ENCODE peak calls at places on chromosomes 4 and X, in ten cellular contexts. F, N, X, D, A, W, L, H, R and J are unnamed samples. For H3K9me3, the result is how much of the 10 kb centered on the place peaks cover.

GRCh38 chr4:3250956-3251690 is 2.2 kb downstream of the MSANTD1 start:
- DNase-seq in A (peak), D (no peak), N (no peak), L (no peak), F (peak), H (peak), W (no peak), X (no peak), R (no peak), J (no peak)

GRCh38 chr4:5774416-5775056 is 63.5 kb downstream of the EVC start:
- DNase-seq in A (no peak), R (no peak), L (peak), H (no peak), N (no peak), W (no peak), F (no peak), D (no peak), X (peak), J (no peak)

GRCh38 chrX:6223516-6223915 is 5.2 kb downstream of the NLGN4X start:
- DNase-seq in D (no peak), L (no peak), A (no peak), R (no peak), X (no peak), F (no peak), H (no peak), W (no peak), N (no peak), J (no peak)

GRCh38 chr4:147842573-147842972 is 110.7 kb downstream of the ARHGAP10 start:
- DNase-seq in W (no peak), H (no peak), N (no peak), R (no peak), X (no peak), A (no peak), L (no peak), D (peak), F (no peak), J (no peak)

GRCh38 chrX:72276478-72276953 is 532 bp downstream of the RPS4X start:
- DNase-seq in H (no peak), F (peak), X (no peak), D (no peak), L (no peak), W (no peak), R (no peak), N (no peak), A (peak), J (no peak)

GRCh38 chr4:166078956-166079355 is 205.9 kb downstream of the TLL1 start:
- DNase-seq in W (no peak), N (peak), H (no peak), R (no peak), L (no peak), F (no peak), A (no peak), X (no peak), D (peak), J (no peak)

GRCh38 chrX:150238656-150239382 is 124.3 kb upstream of the MAMLD1 start:
- DNase-seq in L (no peak), X (peak), F (no peak), H (no peak), A (no peak), R (no peak), W (no peak), N (no peak), D (no peak), J (no peak)

GRCh38 chr4:5992171-5993062 is 25.8 kb downstream of the C4orf50 start:
- DNase-seq in D (no peak), W (no peak), R (no peak), N (no peak), L (no peak), F (no peak), A (peak), H (no peak), X (no peak), J (peak)

GRCh38 chr4:5783486-5783885 is 72.5 kb downstream of the EVC start:
- DNase-seq in N (no peak), L (no peak), H (no peak), A (no peak), W (no peak), F (no peak), R (no peak), X (peak), D (no peak), J (no peak)

GRCh38 chrX:16592194-16592770 is 57.7 kb upstream of the S100G start:
- DNase-seq in F (no peak), R (no peak), H (no peak), N (no peak), X (no peak), A (no peak), D (no peak), W (no peak), L (no peak), J (no peak)

GRCh38 chr4:41692717-41693345 is 55.7 kb downstream of the PHOX2B start:
- DNase-seq in H (no peak), L (peak), D (peak), R (no peak), F (peak), A (peak), X (no peak), W (peak), N (peak), J (peak)

GRCh38 chrX:113400193-113400704 is 559.6 kb upstream of the AMOT start:
- DNase-seq in D (peak), N (peak), F (peak), H (no peak), X (no peak), L (no peak), W (no peak), R (no peak), A (no peak), J (no peak)

GRCh38 chrX:30248854-30249253 is 1.9 kb downstream of the MAGEB1 start:
- DNase-seq in L (no peak), N (no peak), D (no peak), X (no peak), H (no peak), R (no peak), W (no peak), A (no peak), F (no peak), J (no peak)

GRCh38 chr4:110654254-110654635 is 31.4 kb upstream of the PITX2 start:
- DNase-seq in W (no peak), R (no peak), H (no peak), D (no peak), F (no peak), X (no peak), A (no peak), N (no peak), L (no peak), J (no peak)

GRCh38 chr4:65999518-65999871 is 329.2 kb upstream of the EPHA5 start:
- DNase-seq in H (no peak), N (peak), A (no peak), F (no peak), W (peak), L (no peak), X (no peak), D (no peak), R (no peak), J (peak)

GRCh38 chrX:130545796-130546195 is 144.0 kb downstream of the RBMX2 start:
- DNase-seq in A (no peak), F (no peak), H (no peak), R (no peak), L (no peak), N (no peak), W (no peak), X (no peak), D (no peak), J (no peak)

GRCh38 chr4:76498550-76498949 is 63.5 kb downstream of the SHROOM3 start:
- DNase-seq in N (no peak), A (no peak), L (no peak), R (no peak), W (no peak), X (no peak), D (no peak), F (no peak), H (no peak), J (no peak)

GRCh38 chr4:52051213-52051614 is at the start of gene SPATA18:
- DNase-seq in L (peak), X (no peak), A (no peak), W (peak), D (peak), R (no peak), F (peak), H (no peak), N (no peak), J (no peak)

GRCh38 chrX:17547658-17548057 is 172.7 kb downstream of the NHS start:
- DNase-seq in W (peak), N (peak), D (peak), L (peak), F (peak), X (no peak), H (peak), R (peak), A (peak), J (peak)

GRCh38 chr4:117793786-117794369 is 240.4 kb upstream of the NDST3 start:
- DNase-seq in A (no peak), D (peak), H (no peak), R (no peak), W (no peak), L (peak), X (no peak), F (no peak), N (no peak), J (no peak)

GRCh38 chrX:129754266-129755024 is 15.7 kb downstream of the XPNPEP2 start:
- DNase-seq in N (no peak), W (no peak), R (no peak), A (no peak), H (no peak), L (no peak), F (no peak), X (no peak), D (no peak), J (no peak)

GRCh38 chr4:159764343-159764952 is 661.6 kb downstream of the RAPGEF2 start:
- DNase-seq in X (no peak), W (peak), H (no peak), F (peak), N (peak), A (peak), L (no peak), R (no peak), D (peak), J (peak)

GRCh38 chrX:47749185-47749967 is 87.3 kb upstream of the ZNF81 start:
- DNase-seq in X (no peak), W (no peak), D (no peak), L (no peak), F (no peak), N (no peak), R (no peak), H (no peak), A (no peak), J (peak)

GRCh38 chr4:3612275-3612674 is 80.1 kb upstream of the LRPAP1 start:
- DNase-seq in H (no peak), R (no peak), W (no peak), A (no peak), D (no peak), F (no peak), X (no peak), L (no peak), N (no peak), J (no peak)

GRCh38 chrX:108088511-108088910 is 2.8 kb downstream of the PSMD10 start:
- DNase-seq in W (no peak), X (no peak), H (no peak), D (no peak), L (no peak), A (no peak), N (no peak), F (no peak), R (no peak), J (no peak)

GRCh38 chrX:44585866-44586265 is 43.2 kb upstream of the FUNDC1 start:
- DNase-seq in D (no peak), A (no peak), R (no peak), X (no peak), F (no peak), H (no peak), N (no peak), L (no peak), W (no peak), J (no peak)

GRCh38 chr4:1244978-1245471 is 3.9 kb downstream of the CTBP1 start:
- DNase-seq in D (no peak), R (peak), L (no peak), F (no peak), H (no peak), N (no peak), W (no peak), A (no peak), X (no peak), J (no peak)

GRCh38 chr4:179855471-179855870 is 2387.7 kb upstream of the TENM3 start:
- DNase-seq in R (no peak), L (no peak), D (no peak), H (no peak), F (peak), W (no peak), X (no peak), A (no peak), N (peak), J (no peak)

GRCh38 chrX:40564447-40564846 is 16.3 kb upstream of the ATP6AP2 start:
- DNase-seq in R (no peak), N (no peak), D (no peak), A (no peak), L (no peak), H (no peak), X (no peak), W (no peak), F (no peak), J (no peak)

GRCh38 chr4:90457817-90458216 is 330.6 kb downstream of the CCSER1 start:
- DNase-seq in L (no peak), X (no peak), D (no peak), F (no peak), A (no peak), W (no peak), H (no peak), R (no peak), N (no peak), J (no peak)

DNA sequence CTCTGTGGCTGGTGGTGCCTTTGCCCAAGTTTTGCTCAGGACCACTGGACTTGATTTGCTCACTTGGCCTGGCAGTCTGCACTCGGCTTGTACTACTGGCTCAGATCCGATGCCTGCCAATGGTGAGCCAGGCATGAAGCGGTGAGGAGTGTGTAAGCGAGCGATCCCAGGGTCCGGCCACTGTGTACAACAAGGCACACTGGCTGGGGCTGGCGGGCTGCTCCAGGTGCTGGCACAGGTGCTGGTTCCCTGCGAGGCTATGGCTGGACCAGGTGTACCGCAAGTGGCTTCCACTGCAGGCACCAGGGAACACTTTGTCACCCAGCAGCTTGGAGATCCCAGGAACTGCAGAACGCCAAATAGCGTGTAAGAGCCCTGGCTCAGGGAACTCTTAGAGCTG is 329.7 kb downstream of the CCSER1 start:
- DNase-seq in L (no peak), W (no peak), N (no peak), X (no peak), F (no peak), H (no peak), D (no peak), R (no peak), A (no peak), J (no peak)
- H3K9me3 ChIP-seq in L (under half), W (under half), N (under half), X (under half), F (under half), H (under half), D (under half), R (under half), A (under half), J (under half)

DNA sequence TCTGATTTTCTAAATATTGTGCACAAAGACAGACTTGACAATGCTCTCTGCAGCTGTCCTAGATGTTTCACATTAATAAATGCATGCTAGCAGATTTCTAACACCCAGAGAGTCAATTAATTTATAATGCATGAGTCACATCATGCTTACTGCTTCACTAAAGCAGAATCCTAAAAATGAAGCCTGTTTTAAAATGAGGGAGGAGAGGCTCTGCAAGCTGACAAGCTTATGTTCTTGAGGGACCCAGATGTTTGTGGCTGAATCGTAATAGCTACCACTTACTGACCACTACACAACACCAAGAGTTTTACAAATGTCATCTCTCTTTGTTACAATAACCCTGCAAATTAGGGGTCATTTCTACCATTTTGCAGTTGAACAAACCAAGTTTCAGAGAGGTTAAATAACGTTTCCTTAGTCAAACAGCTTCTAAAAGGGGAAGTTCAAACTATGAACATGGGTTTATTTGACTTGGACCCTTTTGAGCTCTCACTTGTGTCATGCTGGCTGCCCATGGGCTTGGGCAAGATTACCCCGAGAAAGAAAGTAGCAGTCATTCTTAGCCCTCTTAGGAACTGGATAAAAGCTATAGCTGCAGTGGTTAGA is 262.7 kb upstream of the ETNPPL start:
- DNase-seq in A (no peak), W (no peak), H (no peak), X (no peak), D (no peak), L (no peak), N (no peak), F (no peak), R (no peak), J (no peak)
- H3K9me3 ChIP-seq in A (under half), W (under half), H (under half), X (under half), D (under half), L (under half), N (under half), F (under half), R (under half), J (under half)

GRCh38 chrX:153524234-153524633 is 6.8 kb downstream of the ATP2B3 start:
- DNase-seq in X (no peak), L (no peak), R (no peak), H (no peak), F (no peak), W (no peak), N (no peak), D (no peak), A (no peak), J (no peak)
- H3K9me3 ChIP-seq in X (under half), L (under half), R (under half), H (under half), F (under half), W (under half), N (under half), D (under half), A (under half), J (under half)

DNA sequence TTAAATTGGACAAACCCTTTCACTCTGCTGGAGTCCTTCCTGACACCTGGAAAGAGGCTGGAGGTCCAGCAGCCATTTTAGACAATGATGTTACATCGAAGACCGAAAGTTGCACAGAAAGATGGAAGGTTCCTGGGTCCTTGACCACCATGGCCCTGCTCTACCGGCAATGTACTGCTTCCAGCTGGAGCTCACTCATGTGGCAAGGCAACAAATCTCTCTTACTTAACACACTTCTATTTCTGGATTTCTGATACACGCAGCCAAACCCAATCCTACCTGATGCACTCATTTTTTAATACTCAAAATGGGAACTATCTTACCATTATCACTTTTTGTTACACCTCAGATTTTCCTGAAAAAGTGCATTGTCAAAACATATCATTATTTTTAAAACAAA is 33.1 kb downstream of the DMD start:
- DNase-seq in R (no peak), D (no peak), L (no peak), W (no peak), A (no peak), H (no peak), X (no peak), F (no peak), N (no peak), J (no peak)
- H3K9me3 ChIP-seq in R (under half), D (under half), L (under half), W (under half), A (under half), H (under half), X (under half), F (under half), N (under half), J (under half)

DNA sequence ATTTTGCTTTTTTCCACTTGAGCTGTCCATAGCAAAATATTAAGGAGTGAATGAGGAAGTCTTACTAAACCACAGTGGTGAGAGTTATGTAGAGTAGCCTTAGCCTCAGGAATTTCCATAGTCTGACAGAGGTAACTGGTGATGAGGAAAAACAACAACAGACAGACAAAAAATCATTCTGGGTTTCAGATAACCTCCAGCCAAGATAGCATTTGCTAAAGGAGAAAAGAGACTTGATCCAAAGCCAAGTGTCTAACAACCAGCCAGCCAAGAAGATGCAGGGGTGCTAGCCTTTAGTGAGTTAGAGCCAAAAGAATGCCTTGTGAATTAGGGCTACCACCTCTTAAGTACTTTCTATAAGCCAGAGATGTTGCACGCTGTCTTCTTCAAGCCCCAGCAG is 478.0 kb upstream of the CPEB2 start:
- DNase-seq in D (no peak), F (no peak), N (no peak), W (no peak), X (no peak), A (no peak), L (no peak), H (no peak), R (no peak), J (no peak)
- H3K9me3 ChIP-seq in D (under half), F (under half), N (under half), W (under half), X (under half), A (under half), L (under half), H (under half), R (under half), J (under half)

DNA sequence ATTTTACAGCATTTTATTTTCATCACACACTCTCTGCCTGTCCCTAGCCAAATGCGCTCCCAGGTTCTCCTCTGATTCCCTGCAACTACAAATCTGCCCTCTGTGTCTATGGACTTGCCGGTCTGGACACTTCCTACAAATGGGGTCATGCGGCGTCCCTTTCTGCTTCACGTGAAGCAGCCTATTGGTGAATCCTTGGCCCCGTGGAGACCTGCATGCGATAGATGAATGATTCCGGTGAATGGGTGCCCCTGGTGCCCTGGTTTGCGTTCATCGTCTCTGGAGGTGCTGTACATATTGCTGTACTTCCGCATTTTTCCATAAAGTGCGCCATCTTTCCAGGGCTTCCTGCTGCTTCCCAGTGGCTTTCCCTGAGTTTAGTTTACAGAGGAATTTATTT is 27.5 kb upstream of the CLCN4 start:
- DNase-seq in L (no peak), R (no peak), H (no peak), A (no peak), W (no peak), X (no peak), F (no peak), N (no peak), D (no peak), J (no peak)
- H3K9me3 ChIP-seq in L (under half), R (under half), H (under half), A (under half), W (under half), X (under half), F (under half), N (under half), D (under half), J (under half)

GRCh38 chrX:39298821-39299220 is 497.6 kb downstream of the MID1IP1 start:
- DNase-seq in A (no peak), N (no peak), R (no peak), D (no peak), F (no peak), H (no peak), L (no peak), W (no peak), X (no peak), J (no peak)

GRCh38 chrX:39304746-39305145 is 503.5 kb downstream of the MID1IP1 start:
- DNase-seq in N (no peak), A (no peak), L (no peak), R (no peak), X (no peak), H (no peak), W (no peak), D (no peak), F (no peak), J (no peak)

GRCh38 chrX:39302838-39303237 is 501.6 kb downstream of the MID1IP1 start:
- DNase-seq in A (no peak), W (no peak), F (no peak), H (no peak), N (no peak), L (no peak), X (peak), R (no peak), D (no peak), J (no peak)

GRCh38 chrX:39299615-39300014 is 498.4 kb downstream of the MID1IP1 start:
- DNase-seq in F (no peak), L (no peak), W (no peak), D (no peak), H (no peak), N (no peak), X (no peak), R (no peak), A (no peak), J (no peak)

GRCh38 chrX:39301041-39301440 is 499.8 kb downstream of the MID1IP1 start:
- DNase-seq in R (no peak), F (no peak), H (no peak), W (no peak), X (peak), D (no peak), L (no peak), N (no peak), A (no peak), J (peak)
- H3K9me3 ChIP-seq in R (under half), F (under half), H (under half), W (under half), X (under half), D (under half), L (under half), N (under half), A (under half), J (under half)